ENCODE peak calls at places on chromosomes 3 and 15, in four cellular contexts. One of them, this sample, is unnamed.

GRCh38 chr3:136856665-136857064 is 5.3 kb upstream of the NCK1 start:
- DNase-seq in left ventricle myocardium inferior: no peak
- DNase-seq in mesendoderm: no peak
- DNase-seq in body of pancreas: no peak
- DNase-seq in this sample: no peak

GRCh38 chr15:42153874-42154575 is 2.4 kb downstream of the PLA2G4F start:
- DNase-seq in left ventricle myocardium inferior: no peak
- DNase-seq in mesendoderm: no peak
- DNase-seq in body of pancreas: no peak
- DNase-seq in this sample: no peak

GRCh38 chr3:112818289-112818688 is 28.4 kb downstream of the CD200R1L start:
- DNase-seq in left ventricle myocardium inferior: no peak
- DNase-seq in mesendoderm: no peak
- DNase-seq in body of pancreas: no peak
- DNase-seq in this sample: no peak

GRCh38 chr3:15592968-15593367 is 8.4 kb downstream of the HACL1 start:
- DNase-seq in left ventricle myocardium inferior: no peak
- DNase-seq in mesendoderm: no peak
- DNase-seq in body of pancreas: no peak
- DNase-seq in this sample: no peak

GRCh38 chr3:152177757-152178156 is 91.0 kb upstream of the MBNL1 start:
- DNase-seq in left ventricle myocardium inferior: no peak
- DNase-seq in mesendoderm: no peak
- DNase-seq in body of pancreas: no peak
- DNase-seq in this sample: no peak

GRCh38 chr3:194727435-194728128 is 41.9 kb downstream of the FAM43A start:
- DNase-seq in left ventricle myocardium inferior: no peak
- DNase-seq in mesendoderm: peak; percentile 40
- DNase-seq in body of pancreas: no peak
- DNase-seq in this sample: no peak

GRCh38 chr3:130737622-130738021 is 9.0 kb downstream of the PIK3R4 start:
- DNase-seq in left ventricle myocardium inferior: no peak
- DNase-seq in mesendoderm: no peak
- DNase-seq in body of pancreas: no peak
- DNase-seq in this sample: no peak

GRCh38 chr3:46660543-46661523 is 32.6 kb downstream of the ALS2CL start:
- DNase-seq in left ventricle myocardium inferior: peak; percentile 64
- DNase-seq in mesendoderm: no peak
- DNase-seq in body of pancreas: no peak
- DNase-seq in this sample: peak; percentile 69

GRCh38 chr3:35748144-35748543 is 108.8 kb downstream of the ARPP21 start:
- DNase-seq in left ventricle myocardium inferior: no peak
- DNase-seq in mesendoderm: no peak
- DNase-seq in body of pancreas: no peak
- DNase-seq in this sample: no peak

GRCh38 chr3:15572138-15572537 is 29.2 kb downstream of the HACL1 start:
- DNase-seq in left ventricle myocardium inferior: no peak
- DNase-seq in mesendoderm: peak; percentile 9
- DNase-seq in body of pancreas: peak; percentile 64
- DNase-seq in this sample: no peak

GRCh38 chr3:12139111-12139511 is 19.6 kb downstream of the TIMP4 start:
- DNase-seq in left ventricle myocardium inferior: no peak
- DNase-seq in mesendoderm: peak; percentile 66
- DNase-seq in body of pancreas: no peak
- DNase-seq in this sample: no peak

GRCh38 chr3:28125342-28125741 is 116.1 kb upstream of the CMC1 start:
- DNase-seq in left ventricle myocardium inferior: no peak
- DNase-seq in mesendoderm: no peak
- DNase-seq in body of pancreas: no peak
- DNase-seq in this sample: no peak

GRCh38 chr15:67957435-67958139 is 96.5 kb upstream of the PIAS1 start:
- DNase-seq in left ventricle myocardium inferior: no peak
- DNase-seq in mesendoderm: no peak
- DNase-seq in body of pancreas: no peak
- DNase-seq in this sample: no peak

GRCh38 chr3:159733194-159733860 is 255.3 kb upstream of the IL12A start:
- DNase-seq in left ventricle myocardium inferior: no peak
- DNase-seq in mesendoderm: peak; percentile 47
- DNase-seq in body of pancreas: no peak
- DNase-seq in this sample: no peak

GRCh38 chr3:141594357-141594756 is 107.5 kb downstream of the RASA2 start:
- DNase-seq in left ventricle myocardium inferior: no peak
- DNase-seq in mesendoderm: no peak
- DNase-seq in body of pancreas: no peak
- DNase-seq in this sample: no peak

GRCh38 chr3:141603473-141604035 is 116.7 kb downstream of the RASA2 start:
- DNase-seq in left ventricle myocardium inferior: no peak
- DNase-seq in mesendoderm: no peak
- DNase-seq in body of pancreas: no peak
- DNase-seq in this sample: no peak

GRCh38 chr3:141605883-141606282 is 119.1 kb downstream of the RASA2 start:
- DNase-seq in left ventricle myocardium inferior: no peak
- DNase-seq in mesendoderm: peak; percentile 18
- DNase-seq in body of pancreas: no peak
- DNase-seq in this sample: no peak

GRCh38 chr3:141602706-141603105 is 115.9 kb downstream of the RASA2 start:
- DNase-seq in left ventricle myocardium inferior: no peak
- DNase-seq in mesendoderm: peak; percentile 46
- DNase-seq in body of pancreas: no peak
- DNase-seq in this sample: no peak

GRCh38 chr3:141600331-141600730 is 113.5 kb downstream of the RASA2 start:
- DNase-seq in left ventricle myocardium inferior: no peak
- DNase-seq in mesendoderm: no peak
- DNase-seq in body of pancreas: no peak
- DNase-seq in this sample: no peak
- H3K4me3 ChIP-seq in left ventricle myocardium inferior: no peak overlapping the region
- H3K4me3 ChIP-seq in mesendoderm: no peak overlapping the region
- H3K4me3 ChIP-seq in body of pancreas: no peak overlapping the region
- H3K4me3 ChIP-seq in this sample: no peak overlapping the region

DNA sequence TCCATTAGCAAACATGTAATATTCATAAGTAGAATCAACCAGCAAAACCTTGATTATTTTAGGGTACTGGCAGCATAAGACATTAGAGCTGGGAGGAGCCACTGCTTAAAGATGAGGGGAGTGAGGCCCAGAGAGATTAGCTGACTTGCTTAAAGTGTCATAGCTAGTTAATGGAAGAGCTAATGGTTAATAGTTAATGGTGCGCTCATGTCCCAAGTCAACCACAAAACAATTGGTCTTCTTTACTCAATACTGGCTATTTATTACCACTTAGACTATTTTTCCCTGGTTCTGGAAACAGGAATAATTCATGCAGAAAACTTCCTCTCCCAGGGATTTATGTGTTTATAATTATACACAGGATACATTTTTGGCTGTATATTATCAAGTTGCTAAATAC is 33.1 kb downstream of the EIF4E3 start:
- DNase-seq in left ventricle myocardium inferior: no peak
- DNase-seq in mesendoderm: no peak
- DNase-seq in body of pancreas: no peak
- DNase-seq in this sample: no peak
- H3K36me3 ChIP-seq in left ventricle myocardium inferior: peaks cover 3% of the 10 kb centered on the region
- H3K36me3 ChIP-seq in mesendoderm: no peaks in the 10 kb centered on the region
- H3K36me3 ChIP-seq in body of pancreas: no peaks in the 10 kb centered on the region
- H3K36me3 ChIP-seq in this sample: no peaks in the 10 kb centered on the region

DNA sequence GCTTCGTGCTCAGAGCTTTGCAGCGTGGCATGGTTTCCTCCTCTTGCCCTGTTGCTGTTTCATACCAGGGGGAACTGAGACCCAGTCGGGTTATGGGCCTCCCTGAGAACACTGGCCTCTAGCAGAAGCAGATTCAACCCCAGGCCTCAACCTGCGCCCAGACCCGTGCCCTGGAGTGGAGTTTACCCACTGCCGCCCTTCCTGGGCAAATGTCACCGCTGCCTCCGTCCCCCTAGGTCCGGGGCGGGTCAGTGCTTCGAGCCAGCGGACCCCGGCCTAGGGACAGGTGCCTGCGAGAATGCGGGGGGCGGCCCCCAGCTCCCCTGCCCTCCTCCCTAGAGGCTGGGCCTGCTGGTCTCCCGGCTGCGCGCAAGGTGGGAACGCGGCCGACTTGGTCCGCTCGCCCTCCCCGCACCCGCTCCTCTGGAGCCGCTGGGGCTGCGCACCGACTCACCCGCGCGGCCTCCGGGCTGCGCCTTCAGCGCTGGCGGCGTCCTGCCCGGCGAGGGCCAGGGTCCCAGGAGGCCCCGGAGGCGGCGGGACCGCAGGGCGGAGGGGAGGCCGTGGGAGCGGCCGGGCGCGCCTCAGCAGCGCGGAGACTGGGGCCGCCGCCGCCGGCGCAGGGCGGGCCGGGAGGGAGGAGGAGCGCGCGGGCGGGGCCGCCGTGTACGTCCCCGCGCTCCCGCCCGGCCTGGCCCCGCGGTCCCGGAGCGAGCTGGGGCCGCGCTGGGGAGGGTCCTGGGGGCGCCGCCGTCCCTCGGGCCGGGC is at the start of gene PIGZ:
- DNase-seq in left ventricle myocardium inferior: peak; percentile 54
- DNase-seq in mesendoderm: no peak
- DNase-seq in body of pancreas: peak; percentile 36
- DNase-seq in this sample: no peak
- H3K4me1 ChIP-seq in left ventricle myocardium inferior: peaks cover 23% of the 10 kb centered on the region
- H3K4me1 ChIP-seq in mesendoderm: no peaks in the 10 kb centered on the region
- H3K4me1 ChIP-seq in body of pancreas: peaks cover 17% of the 10 kb centered on the region
- H3K4me1 ChIP-seq in this sample: no peaks in the 10 kb centered on the region

DNA sequence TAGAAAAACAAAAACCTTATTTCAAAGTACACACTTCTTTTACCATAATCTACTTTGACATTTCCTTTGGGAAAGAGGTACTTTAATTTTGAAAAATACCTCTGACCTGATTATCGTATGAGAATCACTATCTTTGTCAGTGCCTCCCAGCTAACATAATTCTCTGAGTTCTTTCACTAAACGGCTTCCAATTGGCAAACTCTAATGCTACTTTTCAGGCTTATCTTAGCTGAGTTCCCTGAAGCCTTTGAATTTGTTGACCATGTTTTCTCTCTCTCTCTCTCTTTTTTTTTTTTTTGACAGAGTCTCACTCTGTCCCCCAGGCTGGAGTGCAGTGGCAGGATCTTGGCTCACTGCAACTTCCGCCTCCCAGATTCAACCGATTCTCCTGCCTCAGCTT is 312.8 kb downstream of the ZPLD1 start:
- DNase-seq in left ventricle myocardium inferior: no peak
- DNase-seq in mesendoderm: no peak
- DNase-seq in body of pancreas: no peak
- DNase-seq in this sample: no peak
- H3K4me3 ChIP-seq in left ventricle myocardium inferior: no peak overlapping the region
- H3K4me3 ChIP-seq in mesendoderm: no peak overlapping the region
- H3K4me3 ChIP-seq in body of pancreas: no peak overlapping the region
- H3K4me3 ChIP-seq in this sample: no peak overlapping the region

GRCh38 chr3:119227064-119227850 is 13.4 kb downstream of the B4GALT4 start:
- DNase-seq in left ventricle myocardium inferior: no peak
- DNase-seq in mesendoderm: no peak
- DNase-seq in body of pancreas: no peak
- DNase-seq in this sample: no peak
- H3K36me3 ChIP-seq in left ventricle myocardium inferior: peaks cover 84% of the 10 kb centered on the region
- H3K36me3 ChIP-seq in mesendoderm: peaks cover 15% of the 10 kb centered on the region
- H3K36me3 ChIP-seq in body of pancreas: peaks cover 13% of the 10 kb centered on the region
- H3K36me3 ChIP-seq in this sample: peaks cover 43% of the 10 kb centered on the region

DNA sequence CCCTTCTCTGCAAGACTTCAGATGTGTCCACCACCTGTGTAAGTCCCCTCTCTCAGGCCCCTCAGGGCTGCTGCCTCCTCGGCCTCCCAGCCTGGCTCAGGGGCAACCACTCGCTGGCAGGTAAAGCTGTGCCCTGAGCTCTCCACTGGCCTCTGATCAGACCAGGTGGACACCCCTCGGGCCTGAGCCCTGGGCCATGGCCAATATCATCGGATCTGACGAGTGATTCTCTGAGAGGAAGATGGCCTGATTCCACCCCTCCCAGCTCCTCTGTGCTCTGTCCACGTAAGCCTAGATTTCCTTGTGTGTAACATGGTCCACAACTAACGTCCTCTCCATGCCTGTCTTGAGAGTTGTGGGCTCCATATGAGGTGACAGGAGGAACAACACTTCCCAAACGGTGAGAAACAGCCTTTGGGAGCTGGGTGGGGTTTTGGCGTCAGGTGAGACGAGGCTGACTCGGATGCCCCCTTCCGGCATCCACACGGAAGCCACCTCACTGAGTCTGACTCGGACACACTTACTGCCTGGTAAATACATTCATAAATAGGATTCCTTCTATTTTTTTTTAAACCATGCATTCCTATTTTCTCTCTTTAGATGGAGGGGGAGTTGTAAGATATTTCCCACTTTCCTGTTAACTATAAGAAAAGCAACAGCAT is 86.8 kb downstream of the NUP210 start:
- DNase-seq in left ventricle myocardium inferior: no peak
- DNase-seq in mesendoderm: no peak
- DNase-seq in body of pancreas: no peak
- DNase-seq in this sample: no peak
- H3K4me1 ChIP-seq in left ventricle myocardium inferior: no peaks in the 10 kb centered on the region
- H3K4me1 ChIP-seq in mesendoderm: no peaks in the 10 kb centered on the region
- H3K4me1 ChIP-seq in body of pancreas: peaks cover 23% of the 10 kb centered on the region
- H3K4me1 ChIP-seq in this sample: no peaks in the 10 kb centered on the region

DNA sequence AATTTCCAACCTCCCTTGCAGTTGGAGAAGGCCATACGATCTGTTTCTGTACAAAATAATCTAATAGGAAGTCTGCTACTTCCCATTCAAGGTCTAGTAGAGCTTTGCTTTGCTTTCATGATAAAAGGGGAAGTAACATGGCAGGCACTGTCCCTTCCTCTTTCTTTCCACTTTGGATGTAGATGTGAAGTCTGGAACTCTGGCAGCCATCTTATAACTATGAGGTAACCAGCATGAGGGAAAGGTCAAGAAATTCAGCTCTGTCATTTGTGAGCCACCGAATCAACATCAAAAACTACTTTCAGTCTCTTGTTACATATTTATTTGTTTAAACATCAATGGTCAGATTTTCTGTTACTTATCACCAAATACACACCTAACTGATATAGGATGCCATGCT is 156.2 kb downstream of the MTHFS start:
- DNase-seq in left ventricle myocardium inferior: no peak
- DNase-seq in mesendoderm: no peak
- DNase-seq in body of pancreas: no peak
- DNase-seq in this sample: no peak
- H3K4me3 ChIP-seq in left ventricle myocardium inferior: no peak overlapping the region
- H3K4me3 ChIP-seq in mesendoderm: no peak overlapping the region
- H3K4me3 ChIP-seq in body of pancreas: no peak overlapping the region
- H3K4me3 ChIP-seq in this sample: no peak overlapping the region

DNA sequence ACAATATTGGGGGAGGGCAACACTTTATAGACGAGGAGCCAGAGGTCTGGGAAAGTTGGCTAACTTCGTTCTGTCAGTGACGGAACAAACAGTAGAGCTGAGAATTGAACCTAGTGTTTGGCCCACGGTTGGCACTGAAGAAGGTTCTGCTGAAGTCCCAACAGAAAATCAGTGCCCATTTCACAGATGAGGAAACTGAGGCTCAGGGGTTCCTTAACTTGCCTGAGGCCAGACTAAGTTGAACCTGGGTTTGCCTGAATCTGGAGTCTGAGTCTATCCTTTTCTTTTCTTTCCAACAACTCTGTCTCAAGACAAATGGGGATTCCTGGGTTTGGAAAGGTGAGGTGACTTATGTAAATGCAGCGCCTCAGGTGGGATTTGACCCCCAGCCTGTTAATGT is 55.1 kb downstream of the SLC6A6 start:
- DNase-seq in left ventricle myocardium inferior: no peak
- DNase-seq in mesendoderm: no peak
- DNase-seq in body of pancreas: no peak
- DNase-seq in this sample: no peak
- H3K36me3 ChIP-seq in left ventricle myocardium inferior: no peaks in the 10 kb centered on the region
- H3K36me3 ChIP-seq in mesendoderm: peaks cover 7% of the 10 kb centered on the region
- H3K36me3 ChIP-seq in body of pancreas: no peaks in the 10 kb centered on the region
- H3K36me3 ChIP-seq in this sample: no peaks in the 10 kb centered on the region

This sample was measured in RWPE2.